ENCODE peak calls at places on chromosomes 3 and 15, in seven cellular contexts. One of them, this sample, is unnamed.

GRCh38 chr3:157913751-157914150 is 192.5 kb downstream of the SHOX2 start:
- DNase-seq in cardiac fibroblast: peak
- DNase-seq in MCF 10A: peak
- DNase-seq in right atrium auricular region: no peak
- DNase-seq in endothelial cell: no peak
- DNase-seq in A549: no peak
- DNase-seq in ascending aorta: no peak
- DNase-seq in this sample: no peak

GRCh38 chr3:165254812-165255211 is 58.6 kb upstream of the SLITRK3 start:
- DNase-seq in MCF 10A: peak
- DNase-seq in cardiac fibroblast: peak
- DNase-seq in right atrium auricular region: no peak
- DNase-seq in endothelial cell: peak
- DNase-seq in A549: peak
- DNase-seq in ascending aorta: no peak
- DNase-seq in this sample: peak

GRCh38 chr3:46466273-46466672 is 1.6 kb upstream of the LTF start:
- DNase-seq in MCF 10A: no peak
- DNase-seq in ascending aorta: no peak
- DNase-seq in right atrium auricular region: peak
- DNase-seq in cardiac fibroblast: no peak
- DNase-seq in A549: no peak
- DNase-seq in endothelial cell: no peak
- DNase-seq in this sample: no peak

GRCh38 chr3:187850256-187851010 is 105.2 kb upstream of the BCL6 start:
- DNase-seq in cardiac fibroblast: no peak
- DNase-seq in endothelial cell: no peak
- DNase-seq in MCF 10A: peak
- DNase-seq in right atrium auricular region: no peak
- DNase-seq in ascending aorta: no peak
- DNase-seq in A549: no peak
- DNase-seq in this sample: no peak

GRCh38 chr3:151426337-151426648 is 34.6 kb downstream of the IGSF10 start:
- DNase-seq in cardiac fibroblast: no peak
- DNase-seq in ascending aorta: no peak
- DNase-seq in right atrium auricular region: no peak
- DNase-seq in A549: peak
- DNase-seq in MCF 10A: no peak
- DNase-seq in endothelial cell: no peak
- DNase-seq in this sample: no peak

GRCh38 chr3:98612587-98612986 is 19.2 kb upstream of the CPOX start:
- DNase-seq in cardiac fibroblast: peak
- DNase-seq in A549: no peak
- DNase-seq in right atrium auricular region: no peak
- DNase-seq in MCF 10A: peak
- DNase-seq in ascending aorta: no peak
- DNase-seq in endothelial cell: no peak
- DNase-seq in this sample: no peak

GRCh38 chr15:69459063-69459462 is 6.4 kb downstream of the RPLP1 start:
- DNase-seq in cardiac fibroblast: no peak
- DNase-seq in A549: no peak
- DNase-seq in endothelial cell: no peak
- DNase-seq in MCF 10A: no peak
- DNase-seq in right atrium auricular region: no peak
- DNase-seq in ascending aorta: no peak
- DNase-seq in this sample: no peak

GRCh38 chr3:2957115-2957514 is 153.1 kb downstream of the IL5RA start:
- DNase-seq in MCF 10A: no peak
- DNase-seq in ascending aorta: no peak
- DNase-seq in right atrium auricular region: no peak
- DNase-seq in endothelial cell: no peak
- DNase-seq in A549: no peak
- DNase-seq in cardiac fibroblast: no peak
- DNase-seq in this sample: no peak

GRCh38 chr15:65819563-65819960 is 27.5 kb upstream of the DENND4A start:
- DNase-seq in right atrium auricular region: no peak
- DNase-seq in endothelial cell: no peak
- DNase-seq in cardiac fibroblast: peak
- DNase-seq in ascending aorta: no peak
- DNase-seq in MCF 10A: no peak
- DNase-seq in A549: no peak
- DNase-seq in this sample: no peak

GRCh38 chr15:78167227-78167888 is 18.2 kb downstream of the IDH3A start:
- DNase-seq in ascending aorta: no peak
- DNase-seq in A549: no peak
- DNase-seq in MCF 10A: no peak
- DNase-seq in endothelial cell: no peak
- DNase-seq in cardiac fibroblast: no peak
- DNase-seq in right atrium auricular region: no peak
- DNase-seq in this sample: no peak

GRCh38 chr15:68536331-68537095 is 42.3 kb upstream of the CORO2B start:
- DNase-seq in cardiac fibroblast: peak
- DNase-seq in MCF 10A: peak
- DNase-seq in endothelial cell: no peak
- DNase-seq in A549: no peak
- DNase-seq in right atrium auricular region: peak
- DNase-seq in ascending aorta: no peak
- DNase-seq in this sample: no peak

GRCh38 chr3:140349938-140350337 is 327.9 kb upstream of the TRIM42 start:
- DNase-seq in cardiac fibroblast: no peak
- DNase-seq in MCF 10A: no peak
- DNase-seq in A549: no peak
- DNase-seq in endothelial cell: no peak
- DNase-seq in right atrium auricular region: no peak
- DNase-seq in ascending aorta: no peak
- DNase-seq in this sample: no peak

GRCh38 chr3:124504332-124505059 is 225.8 kb upstream of the UMPS start:
- DNase-seq in right atrium auricular region: no peak
- DNase-seq in cardiac fibroblast: peak
- DNase-seq in endothelial cell: no peak
- DNase-seq in ascending aorta: no peak
- DNase-seq in MCF 10A: peak
- DNase-seq in A549: no peak
- DNase-seq in this sample: no peak

GRCh38 chr3:194488007-194488742 is 1.4 kb upstream of the ATP13A3 start:
- DNase-seq in MCF 10A: peak
- DNase-seq in right atrium auricular region: peak
- DNase-seq in endothelial cell: no peak
- DNase-seq in ascending aorta: no peak
- DNase-seq in cardiac fibroblast: peak
- DNase-seq in A549: no peak
- DNase-seq in this sample: peak

GRCh38 chr3:114551770-114552526 is 258.1 kb downstream of the TIGIT start:
- DNase-seq in right atrium auricular region: no peak
- DNase-seq in ascending aorta: no peak
- DNase-seq in A549: peak
- DNase-seq in MCF 10A: peak
- DNase-seq in endothelial cell: no peak
- DNase-seq in cardiac fibroblast: peak
- DNase-seq in this sample: peak

GRCh38 chr3:127074900-127075360 is 92.0 kb downstream of the PLXNA1 start:
- DNase-seq in MCF 10A: peak
- DNase-seq in A549: no peak
- DNase-seq in right atrium auricular region: no peak
- DNase-seq in endothelial cell: no peak
- DNase-seq in cardiac fibroblast: peak
- DNase-seq in ascending aorta: no peak
- DNase-seq in this sample: peak

GRCh38 chr3:134864644-134865043 is 69.6 kb downstream of the EPHB1 start:
- DNase-seq in A549: no peak
- DNase-seq in right atrium auricular region: no peak
- DNase-seq in MCF 10A: no peak
- DNase-seq in endothelial cell: no peak
- DNase-seq in ascending aorta: no peak
- DNase-seq in cardiac fibroblast: no peak
- DNase-seq in this sample: no peak

GRCh38 chr3:188171682-188172467 is 17.9 kb downstream of the LPP start:
- DNase-seq in cardiac fibroblast: no peak
- DNase-seq in A549: no peak
- DNase-seq in endothelial cell: no peak
- DNase-seq in MCF 10A: no peak
- DNase-seq in right atrium auricular region: no peak
- DNase-seq in ascending aorta: no peak
- DNase-seq in this sample: no peak

GRCh38 chr3:66489577-66489976 is 11.2 kb downstream of the LRIG1 start:
- DNase-seq in ascending aorta: no peak
- DNase-seq in right atrium auricular region: no peak
- DNase-seq in cardiac fibroblast: no peak
- DNase-seq in A549: no peak
- DNase-seq in endothelial cell: no peak
- DNase-seq in MCF 10A: no peak
- DNase-seq in this sample: no peak

DNA sequence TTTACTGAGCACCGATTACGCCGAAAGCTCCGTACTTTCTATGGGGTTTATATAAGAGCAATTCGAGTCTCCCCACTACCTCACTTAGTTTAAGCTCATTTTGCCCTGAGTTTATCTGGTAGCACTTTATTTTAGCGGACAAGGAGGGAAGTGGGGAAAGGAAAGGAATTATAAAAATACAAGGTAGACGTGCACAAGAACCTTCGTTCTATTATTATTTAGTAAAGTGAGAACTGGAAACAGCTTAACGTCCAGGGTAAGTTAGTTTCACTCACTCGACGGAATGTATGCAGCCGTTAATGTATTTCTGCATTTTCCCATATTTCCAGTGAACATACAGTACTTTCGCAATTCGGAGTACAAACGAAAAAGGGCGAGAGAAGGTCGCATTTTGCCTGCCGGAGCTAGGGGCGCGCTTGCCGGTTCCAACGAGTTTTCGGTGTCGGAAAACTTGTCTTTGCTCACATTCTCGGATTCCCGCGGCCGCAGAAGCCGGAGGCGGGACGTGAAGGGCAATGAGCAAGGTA is 1.2 kb upstream of the STT3B start:
- DNase-seq in cardiac fibroblast: peak
- DNase-seq in A549: no peak
- DNase-seq in right atrium auricular region: no peak
- DNase-seq in endothelial cell: no peak
- DNase-seq in MCF 10A: no peak
- DNase-seq in ascending aorta: no peak
- DNase-seq in this sample: no peak
- TF ChIP-seq CTCF in cardiac fibroblast: peak
- TF ChIP-seq CTCF in A549: no peak
- TF ChIP-seq CTCF in right atrium auricular region: no peak
- TF ChIP-seq CTCF in endothelial cell: no peak
- TF ChIP-seq CTCF in MCF 10A: peak
- TF ChIP-seq CTCF in ascending aorta: peak
- TF ChIP-seq CTCF in this sample: peak

GRCh38 chr3:160924776-160925175 is 168.7 kb downstream of the PPM1L start:
- DNase-seq in endothelial cell: no peak
- DNase-seq in right atrium auricular region: no peak
- DNase-seq in cardiac fibroblast: no peak
- DNase-seq in MCF 10A: no peak
- DNase-seq in ascending aorta: no peak
- DNase-seq in A549: no peak
- DNase-seq in this sample: no peak

GRCh38 chr3:160929595-160929994 is 173.6 kb downstream of the PPM1L start:
- DNase-seq in MCF 10A: peak
- DNase-seq in endothelial cell: peak
- DNase-seq in A549: no peak
- DNase-seq in right atrium auricular region: no peak
- DNase-seq in cardiac fibroblast: no peak
- DNase-seq in ascending aorta: no peak
- DNase-seq in this sample: no peak

GRCh38 chr3:160927620-160928019 is 171.6 kb downstream of the PPM1L start:
- DNase-seq in cardiac fibroblast: no peak
- DNase-seq in A549: no peak
- DNase-seq in MCF 10A: no peak
- DNase-seq in endothelial cell: no peak
- DNase-seq in right atrium auricular region: no peak
- DNase-seq in ascending aorta: no peak
- DNase-seq in this sample: no peak

GRCh38 chr3:160931474-160931873 is 173.7 kb downstream of the B3GALNT1 start:
- DNase-seq in cardiac fibroblast: peak
- DNase-seq in MCF 10A: no peak
- DNase-seq in A549: no peak
- DNase-seq in ascending aorta: no peak
- DNase-seq in right atrium auricular region: no peak
- DNase-seq in endothelial cell: no peak
- DNase-seq in this sample: no peak

DNA sequence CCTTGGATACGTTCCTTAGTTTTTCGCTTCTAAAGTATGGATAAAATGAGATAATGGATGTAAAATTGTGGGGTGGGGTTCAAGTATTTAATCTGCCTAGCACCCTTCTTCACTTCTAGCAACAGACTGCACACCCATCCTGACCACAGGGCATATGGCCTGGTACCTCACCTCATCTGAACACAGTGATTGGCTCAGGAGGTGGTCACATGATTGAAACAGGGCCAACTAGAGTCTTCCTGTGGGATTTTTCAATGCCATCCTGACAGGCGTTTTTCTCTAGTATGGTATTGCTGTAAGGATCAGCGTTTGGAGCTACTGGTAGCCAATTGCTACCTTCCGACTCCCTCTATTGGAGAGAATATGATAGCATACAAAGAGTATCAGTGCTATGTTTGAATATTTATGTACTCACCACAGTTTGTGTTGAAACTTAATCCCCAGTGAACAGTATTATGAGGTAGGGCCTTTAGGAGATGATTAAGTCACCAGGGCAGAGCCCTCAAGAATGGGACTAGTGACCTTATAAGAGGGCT is 172.2 kb downstream of the PPM1L start:
- DNase-seq in cardiac fibroblast: no peak
- DNase-seq in A549: no peak
- DNase-seq in endothelial cell: no peak
- DNase-seq in right atrium auricular region: no peak
- DNase-seq in MCF 10A: peak
- DNase-seq in ascending aorta: no peak
- DNase-seq in this sample: no peak
- TF ChIP-seq CTCF in cardiac fibroblast: peak
- TF ChIP-seq CTCF in A549: no peak
- TF ChIP-seq CTCF in endothelial cell: no peak
- TF ChIP-seq CTCF in right atrium auricular region: no peak
- TF ChIP-seq CTCF in MCF 10A: no peak
- TF ChIP-seq CTCF in ascending aorta: no peak
- TF ChIP-seq CTCF in this sample: peak

DNA sequence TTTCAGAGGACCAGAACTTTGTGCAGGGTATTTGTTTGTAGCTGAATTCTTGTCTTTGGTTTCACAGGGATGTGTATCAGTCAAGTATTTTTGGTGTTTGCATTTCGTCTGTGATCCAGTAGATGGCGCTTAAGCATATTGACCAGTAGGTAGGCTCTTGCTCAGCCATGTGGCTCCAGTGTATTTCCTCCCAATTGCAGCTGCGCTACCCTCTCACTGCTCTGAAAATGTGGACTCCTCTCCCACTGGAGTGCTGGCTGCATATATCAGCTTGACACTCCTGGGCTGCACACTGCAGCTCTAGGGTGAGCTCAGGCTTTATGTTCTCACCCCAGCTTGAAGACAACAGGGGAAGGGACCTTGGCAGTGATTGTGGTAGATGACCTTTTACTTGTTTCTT is 1264.3 kb upstream of the ALCAM start:
- DNase-seq in ascending aorta: no peak
- DNase-seq in cardiac fibroblast: peak
- DNase-seq in endothelial cell: peak
- DNase-seq in A549: peak
- DNase-seq in right atrium auricular region: no peak
- DNase-seq in MCF 10A: peak
- DNase-seq in this sample: peak
- TF ChIP-seq CTCF in ascending aorta: peak
- TF ChIP-seq CTCF in cardiac fibroblast: peak
- TF ChIP-seq CTCF in endothelial cell: peak
- TF ChIP-seq CTCF in A549: peak
- TF ChIP-seq CTCF in right atrium auricular region: no peak
- TF ChIP-seq CTCF in MCF 10A: peak
- TF ChIP-seq CTCF in this sample: peak

GRCh38 chr3:154781595-154781994 is 298.5 kb upstream of the MME start:
- DNase-seq in right atrium auricular region: no peak
- DNase-seq in ascending aorta: no peak
- DNase-seq in MCF 10A: no peak
- DNase-seq in endothelial cell: no peak
- DNase-seq in cardiac fibroblast: no peak
- DNase-seq in A549: no peak
- DNase-seq in this sample: no peak
- TF ChIP-seq CTCF in right atrium auricular region: no peak
- TF ChIP-seq CTCF in ascending aorta: no peak
- TF ChIP-seq CTCF in MCF 10A: no peak
- TF ChIP-seq CTCF in endothelial cell: no peak
- TF ChIP-seq CTCF in cardiac fibroblast: no peak
- TF ChIP-seq CTCF in A549: no peak
- TF ChIP-seq CTCF in this sample: no peak